ENCODE peak calls at places on chromosome 11, in nine cellular contexts. S is upper lobe of right lung; Y is RWPE1; E is CD4-positive, CD25-positive, alpha-beta regulatory T cell; X is effector memory CD4-positive, alpha-beta T cell; P is endothelial cell of umbilical vein; M is AG04450; F is fibroblast of lung; U is A549. Q is an unnamed sample.

GRCh38 chr11:6273188-6273587 is 13.6 kb downstream of the CCKBR start:
- DNase-seq in F (no peak), E (no peak), X (no peak), U (no peak), M (no peak), S (no peak), Y (no peak), P (no peak), Q (no peak)

GRCh38 chr11:2990617-2991476 is 1.3 kb downstream of the NAP1L4 start:
- DNase-seq in X (no peak), U (peak), E (no peak), P (peak), F (no peak), Y (peak), S (no peak), M (no peak), Q (no peak)

GRCh38 chr11:43736502-43737193 is 56.1 kb downstream of the HSD17B12 start:
- DNase-seq in X (no peak), M (peak), S (no peak), Y (no peak), P (peak), F (peak), U (no peak), E (no peak), Q (no peak)

GRCh38 chr11:77147668-77148321 is 19.7 kb downstream of the MYO7A start:
- DNase-seq in E (peak), U (no peak), S (no peak), Y (peak), F (peak), P (no peak), X (no peak), M (no peak), Q (no peak)

GRCh38 chr11:129798212-129798611 is 17.4 kb upstream of the TMEM45B start:
- DNase-seq in M (no peak), X (no peak), U (no peak), E (no peak), F (no peak), S (no peak), P (no peak), Y (no peak), Q (no peak)

GRCh38 chr11:40321537-40321936 is 1137.9 kb downstream of the LRRC4C start:
- DNase-seq in S (no peak), E (no peak), F (no peak), X (no peak), M (no peak), U (no peak), P (no peak), Y (no peak), Q (no peak)

GRCh38 chr11:27405134-27405533 is 42.1 kb upstream of the CCDC34 start:
- DNase-seq in M (no peak), E (no peak), X (no peak), U (no peak), S (no peak), F (no peak), Y (no peak), P (no peak), Q (no peak)

GRCh38 chr11:94018721-94019120 is 2.4 kb upstream of the HEPHL1 start:
- DNase-seq in P (no peak), F (no peak), M (no peak), X (no peak), S (no peak), U (no peak), Y (no peak), E (no peak), Q (no peak)

GRCh38 chr11:114140826-114141225 is 81.3 kb downstream of the ZBTB16 start:
- DNase-seq in Y (no peak), X (no peak), F (no peak), S (no peak), U (no peak), P (no peak), M (no peak), E (no peak), Q (no peak)

GRCh38 chr11:95697614-95698408 is 91.8 kb downstream of the FAM76B start:
- DNase-seq in E (no peak), X (no peak), P (no peak), Y (no peak), S (no peak), U (no peak), F (no peak), M (no peak), Q (no peak)

GRCh38 chr11:74672332-74672955 is 58.8 kb downstream of the CHRDL2 start:
- DNase-seq in U (no peak), Y (no peak), E (no peak), X (no peak), M (no peak), F (no peak), P (no peak), S (no peak), Q (no peak)

GRCh38 chr11:20276661-20277000 is 86.9 kb upstream of the HTATIP2 start:
- DNase-seq in P (no peak), E (no peak), M (no peak), U (no peak), X (no peak), F (no peak), Y (no peak), S (no peak), Q (no peak)

GRCh38 chr11:64870176-64870892 is 8.1 kb downstream of the EHD1 start:
- DNase-seq in M (no peak), Y (no peak), U (no peak), S (no peak), X (no peak), F (peak), E (no peak), P (peak), Q (no peak)

GRCh38 chr11:64251986-64252837 is 882 bp downstream of the PLCB3 start:
- DNase-seq in X (no peak), U (peak), S (peak), E (no peak), P (no peak), M (no peak), F (peak), Y (no peak), Q (no peak)

GRCh38 chr11:5596611-5597201 is at the start of gene TRIM6:
- DNase-seq in Y (peak), M (no peak), F (peak), S (peak), P (peak), U (peak), E (no peak), X (no peak), Q (no peak)

GRCh38 chr11:65834202-65834601 is 439 bp downstream of the SNX32 start:
- DNase-seq in E (no peak), F (no peak), Y (no peak), U (no peak), M (no peak), S (no peak), P (no peak), X (no peak), Q (no peak)

GRCh38 chr11:120431633-120432032 is 79.9 kb upstream of the GRIK4 start:
- DNase-seq in M (peak), P (no peak), F (peak), S (no peak), X (no peak), U (peak), Y (peak), E (no peak), Q (no peak)

GRCh38 chr11:62353841-62354240 is 16.6 kb downstream of the ASRGL1 start:
- DNase-seq in P (no peak), F (no peak), M (no peak), S (no peak), Y (no peak), X (no peak), U (no peak), E (no peak), Q (no peak)

GRCh38 chr11:46718155-46719019 is 626 bp upstream of the F2 start:
- DNase-seq in X (no peak), Y (no peak), U (peak), F (peak), S (no peak), M (no peak), E (no peak), P (no peak), Q (no peak)

GRCh38 chr11:46370253-46370652 is 11.2 kb upstream of the MDK start:
- DNase-seq in F (no peak), U (no peak), P (no peak), M (no peak), S (no peak), X (no peak), E (no peak), Y (no peak), Q (no peak)

GRCh38 chr11:96088914-96089313 is 165.0 kb upstream of the MTMR2 start:
- DNase-seq in M (no peak), Y (no peak), E (no peak), F (no peak), X (no peak), U (no peak), S (no peak), P (no peak), Q (no peak)

GRCh38 chr11:43765194-43765593 is 84.7 kb downstream of the HSD17B12 start:
- DNase-seq in P (no peak), Y (no peak), M (no peak), S (no peak), X (no peak), E (no peak), U (no peak), F (no peak), Q (no peak)

GRCh38 chr11:116519499-116519898 is 253.3 kb downstream of the BUD13 start:
- DNase-seq in M (no peak), S (no peak), Y (no peak), F (no peak), U (no peak), P (no peak), E (no peak), X (no peak), Q (no peak)

GRCh38 chr11:126816655-126817054 is 183.9 kb downstream of the KIRREL3 start:
- DNase-seq in F (no peak), P (no peak), Y (no peak), S (no peak), X (no peak), M (no peak), U (no peak), E (no peak), Q (no peak)

GRCh38 chr11:95884364-95884763 is 39.5 kb downstream of the MTMR2 start:
- DNase-seq in P (peak), U (no peak), M (no peak), Y (peak), X (no peak), S (no peak), F (peak), E (no peak), Q (peak)

GRCh38 chr11:75705541-75705940 is 12.1 kb upstream of the MOGAT2 start:
- DNase-seq in P (no peak), M (no peak), F (no peak), X (no peak), Y (no peak), S (no peak), E (no peak), U (no peak), Q (no peak)

GRCh38 chr11:128616158-128616557 is 28.8 kb upstream of the ETS1 start:
- DNase-seq in E (no peak), U (no peak), F (no peak), S (no peak), M (no peak), Y (no peak), P (peak), X (no peak), Q (no peak)

GRCh38 chr11:16293204-16293681 is 63.1 kb downstream of the SOX6 start:
- DNase-seq in U (no peak), M (peak), E (no peak), X (no peak), P (no peak), Y (no peak), S (no peak), F (peak), Q (no peak)

GRCh38 chr11:86160546-86161149 is 83.9 kb upstream of the EED start:
- DNase-seq in F (no peak), Y (peak), M (no peak), P (peak), U (no peak), S (no peak), X (no peak), E (no peak), Q (peak)

GRCh38 chr11:2991477-2992233 is 474 bp downstream of the NAP1L4 start:
- DNase-seq in M (no peak), P (peak), F (peak), E (no peak), Y (peak), U (peak), X (no peak), S (peak), Q (no peak)

GRCh38 chr11:12834630-12835029 is 160.4 kb downstream of the TEAD1 start:
- DNase-seq in M (no peak), F (no peak), S (no peak), P (no peak), E (no peak), Y (no peak), X (no peak), U (no peak), Q (no peak)
- H3K27ac ChIP-seq in M (no peak), F (no peak), S (no peak), P (no peak), E (no peak), Y (no peak), X (no peak), U (no peak), Q (no peak)

DNA sequence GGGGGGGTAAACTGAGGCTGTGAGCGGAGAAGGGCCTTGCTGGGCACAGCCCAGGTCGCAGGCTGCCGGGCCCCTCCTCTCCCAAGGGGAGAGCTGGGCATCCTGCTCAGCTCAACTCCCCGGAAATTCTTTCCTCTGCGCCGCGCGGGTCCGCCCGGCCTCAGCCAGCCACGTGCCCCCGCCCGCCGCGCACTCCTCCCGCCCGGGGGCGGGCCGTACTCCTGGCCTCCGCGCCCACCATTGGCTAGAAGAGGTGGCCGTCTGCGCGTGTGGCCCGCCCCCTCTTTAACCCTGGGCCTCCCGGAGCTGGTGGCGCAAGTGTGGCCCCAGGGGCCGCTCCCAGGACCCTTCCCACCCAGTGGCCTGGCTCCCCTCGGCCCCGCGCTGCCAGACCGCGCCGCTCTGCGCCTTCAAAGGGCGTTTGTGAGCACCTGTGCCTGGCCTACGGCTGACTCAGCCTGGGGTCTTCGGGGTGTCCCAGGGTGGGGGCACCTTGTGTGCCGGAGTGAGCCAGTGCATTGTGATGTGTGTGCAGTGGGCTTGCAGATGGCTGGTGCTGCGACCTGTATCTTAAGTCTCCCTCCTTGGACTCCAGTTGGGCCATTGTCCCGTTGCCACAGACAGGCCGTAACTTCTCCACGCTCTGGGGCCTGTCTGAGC is 2.0 kb downstream of the MRGPRF start:
- DNase-seq in P (no peak), S (peak), F (peak), Y (peak), M (no peak), E (no peak), U (no peak), X (no peak), Q (no peak)
- H3K27ac ChIP-seq in P (no peak), S (peak), F (peak), Y (peak), M (peak), E (no peak), U (no peak), X (no peak), Q (no peak)

GRCh38 chr11:22785251-22785650 is 44.4 kb downstream of the SVIP start:
- DNase-seq in F (no peak), S (no peak), U (no peak), X (no peak), P (peak), M (no peak), Y (no peak), E (no peak), Q (peak)

GRCh38 chr11:22786475-22786874 is 43.1 kb downstream of the SVIP start:
- DNase-seq in Y (no peak), U (no peak), E (no peak), F (no peak), M (no peak), X (no peak), S (no peak), P (no peak), Q (no peak)

GRCh38 chr11:22787055-22787454 is 42.5 kb downstream of the SVIP start:
- DNase-seq in M (no peak), X (no peak), S (no peak), U (no peak), F (no peak), P (no peak), E (no peak), Y (no peak), Q (no peak)

GRCh38 chr11:22792497-22792896 is 37.1 kb downstream of the SVIP start:
- DNase-seq in Y (peak), S (no peak), M (no peak), U (no peak), P (peak), E (no peak), X (no peak), F (peak), Q (peak)

GRCh38 chr11:22787565-22788162 is 41.9 kb downstream of the SVIP start:
- DNase-seq in E (no peak), Y (peak), F (peak), U (peak), S (no peak), P (peak), X (no peak), M (peak), Q (no peak)
- H3K27ac ChIP-seq in E (no peak), Y (no peak), F (no peak), U (no peak), S (no peak), P (no peak), X (no peak), M (no peak), Q (no peak)

DNA sequence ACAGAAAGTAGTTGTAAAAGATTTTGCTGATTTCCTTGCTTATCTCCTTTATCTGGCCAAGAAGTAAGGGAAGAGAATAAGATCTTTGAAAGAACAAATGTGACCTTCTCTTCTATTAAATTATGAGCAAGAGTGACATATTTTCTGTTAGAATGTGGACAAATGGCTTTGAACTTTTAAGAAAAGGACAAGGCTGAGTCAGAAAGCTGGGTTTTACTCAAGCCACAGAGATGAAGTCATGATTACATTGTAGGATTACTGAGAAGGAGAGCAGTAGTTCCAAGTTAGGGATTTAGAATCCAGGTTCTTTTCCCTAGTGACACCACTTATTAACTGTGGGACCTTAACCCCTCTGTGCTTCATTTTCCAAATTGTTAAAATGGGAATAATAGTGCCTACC is 13.5 kb downstream of the CCDC90B start:
- DNase-seq in U (no peak), F (peak), S (no peak), P (no peak), E (no peak), X (no peak), M (no peak), Y (no peak), Q (no peak)
- H3K27ac ChIP-seq in U (no peak), F (peak), S (no peak), P (no peak), E (no peak), X (no peak), M (no peak), Y (no peak), Q (no peak)

GRCh38 chr11:59192446-59193020 is 20.2 kb downstream of the MPEG1 start:
- DNase-seq in E (no peak), P (no peak), M (no peak), S (no peak), Y (no peak), U (no peak), X (no peak), F (no peak), Q (no peak)

GRCh38 chr11:59191095-59191494 is 19.2 kb downstream of the DTX4 start:
- DNase-seq in X (no peak), P (no peak), U (no peak), M (no peak), E (no peak), S (no peak), F (no peak), Y (no peak), Q (no peak)

GRCh38 chr11:59189986-59190385 is 18.1 kb downstream of the DTX4 start:
- DNase-seq in E (no peak), F (no peak), P (peak), X (no peak), U (no peak), M (no peak), Y (no peak), S (no peak), Q (no peak)

GRCh38 chr11:59193741-59194140 is 19.0 kb downstream of the MPEG1 start:
- DNase-seq in E (no peak), U (no peak), X (no peak), M (no peak), S (no peak), Y (no peak), P (no peak), F (no peak), Q (no peak)

GRCh38 chr11:59191899-59192298 is 20.0 kb downstream of the DTX4 start:
- DNase-seq in M (no peak), E (no peak), S (peak), F (no peak), Y (no peak), U (no peak), X (no peak), P (no peak), Q (no peak)
- H3K27ac ChIP-seq in M (no peak), E (no peak), S (peak), F (no peak), Y (no peak), U (no peak), X (no peak), P (no peak), Q (no peak)

GRCh38 chr11:12223771-12224536 is 113.6 kb downstream of the MICAL2 start:
- DNase-seq in M (no peak), S (no peak), P (no peak), X (no peak), U (no peak), Y (no peak), E (no peak), F (peak), Q (no peak)

GRCh38 chr11:12222099-12222751 is 111.8 kb downstream of the MICAL2 start:
- DNase-seq in M (no peak), X (no peak), E (no peak), F (peak), S (peak), Y (no peak), U (no peak), P (no peak), Q (no peak)

GRCh38 chr11:12225046-12225739 is 114.8 kb downstream of the MICAL2 start:
- DNase-seq in U (no peak), X (no peak), P (no peak), E (no peak), F (no peak), S (no peak), M (no peak), Y (no peak), Q (no peak)

GRCh38 chr11:12226093-12226492 is 115.7 kb downstream of the MICAL2 start:
- DNase-seq in Y (no peak), S (no peak), U (no peak), X (no peak), M (no peak), E (no peak), P (no peak), F (no peak), Q (no peak)

GRCh38 chr11:12224537-12224893 is 114.1 kb downstream of the MICAL2 start:
- DNase-seq in S (peak), E (peak), M (peak), X (peak), U (no peak), Y (no peak), P (peak), F (peak), Q (no peak)
- H3K27ac ChIP-seq in S (peak), E (peak), M (peak), X (peak), U (no peak), Y (peak), P (peak), F (peak), Q (peak)

GRCh38 chr11:8910662-8911039 is 338 bp upstream of the AKIP1 start:
- DNase-seq in M (no peak), S (no peak), E (no peak), P (peak), F (no peak), X (no peak), U (no peak), Y (no peak), Q (no peak)
- H3K27ac ChIP-seq in M (no peak), S (no peak), E (peak), P (no peak), F (peak), X (no peak), U (peak), Y (peak), Q (no peak)

DNA sequence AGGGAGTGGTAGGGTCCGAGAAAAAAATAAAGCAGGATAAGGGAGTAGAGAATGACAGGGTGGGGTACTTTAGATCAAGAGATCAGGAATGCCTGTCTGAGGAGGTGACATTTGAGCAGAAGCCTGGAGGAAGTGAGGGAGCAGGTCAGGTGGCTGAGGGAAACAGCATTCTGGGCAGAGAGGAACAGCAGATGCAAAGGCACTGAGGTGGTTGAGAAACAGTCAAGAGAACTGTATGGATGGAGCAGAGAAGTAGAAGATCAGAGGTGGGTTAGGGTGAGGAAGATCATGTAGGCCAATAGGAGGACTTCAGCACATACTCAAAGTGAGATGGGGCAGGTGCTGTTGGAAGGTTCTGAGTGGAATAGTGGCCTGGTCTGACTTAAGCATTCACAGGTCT is 8.3 kb downstream of the ARHGEF17 start:
- DNase-seq in U (no peak), S (no peak), M (no peak), F (no peak), Y (no peak), E (no peak), P (no peak), X (no peak), Q (no peak)
- H3K27ac ChIP-seq in U (no peak), S (peak), M (no peak), F (no peak), Y (no peak), E (no peak), P (no peak), X (no peak), Q (no peak)

Q was measured in epithelial cell of prostate.